ENCODE peak calls at places on chromosomes 16 and 17, in nine cellular contexts. W is endothelial cell of umbilical vein, Q is ovary, R is fibroblast of lung, N is Caco-2, Z is heart right ventricle, M is colonic mucosa, J is ascending aorta, I is prostate gland. H is an unnamed sample. For H3K4me1 and H3K36me3, the result is how much of the 10 kb centered on the place peaks cover.

GRCh38 chr17:65408050-65408449 is 153.4 kb downstream of the AXIN2 start:
- DNase-seq in Z (no peak), W (no peak), R (no peak), J (no peak), M (no peak), N (no peak), Q (no peak), I (no peak), H (no peak)

GRCh38 chr16:82995286-82995926 is 368.6 kb downstream of the CDH13 start:
- DNase-seq in I (no peak), M (peak), Q (no peak), R (no peak), Z (no peak), N (no peak), J (no peak), W (no peak), H (no peak)

GRCh38 chr16:66740010-66740409 is 11.4 kb downstream of the DYNC1LI2 start:
- DNase-seq in N (no peak), J (no peak), I (no peak), Z (no peak), W (peak), Q (no peak), M (peak), R (peak), H (no peak)

GRCh38 chr17:49201481-49201927 is 8.9 kb downstream of the GNGT2 start:
- DNase-seq in W (peak), Z (no peak), R (no peak), Q (no peak), I (no peak), N (no peak), M (no peak), J (no peak), H (no peak)

GRCh38 chr17:40352779-40353394 is 11.7 kb downstream of the GJD3 start:
- DNase-seq in J (no peak), M (no peak), W (no peak), R (no peak), Z (no peak), N (no peak), I (no peak), Q (no peak), H (no peak)

GRCh38 chr17:26818736-26819135 is 475.2 kb upstream of the WSB1 start:
- DNase-seq in W (peak), J (no peak), N (no peak), M (no peak), R (peak), Z (no peak), I (no peak), Q (no peak), H (no peak)

GRCh38 chr17:73191443-73192218 is 1.2 kb upstream of the COG1 start:
- DNase-seq in M (peak), N (peak), Z (peak), W (peak), J (peak), I (peak), R (peak), Q (peak), H (no peak)

GRCh38 chr17:18954321-18954720 is 2.4 kb downstream of the SLC5A10 start:
- DNase-seq in R (no peak), J (no peak), Q (no peak), W (no peak), N (no peak), I (no peak), Z (no peak), M (no peak), H (no peak)

GRCh38 chr16:81889896-81890634 is 111.0 kb downstream of the PLCG2 start:
- DNase-seq in W (peak), J (no peak), I (peak), R (peak), M (peak), Z (no peak), Q (peak), N (peak), H (no peak)

GRCh38 chr17:72597354-72598087 is 476.7 kb downstream of the SOX9 start:
- DNase-seq in Z (no peak), M (no peak), R (no peak), I (no peak), N (no peak), J (no peak), Q (no peak), W (no peak), H (no peak)

GRCh38 chr17:1714488-1714979 is 4.4 kb upstream of the TLCD2 start:
- DNase-seq in M (peak), N (peak), Z (peak), W (peak), J (peak), R (peak), Q (peak), I (peak), H (peak)

GRCh38 chr16:47949276-47949675 is 206.5 kb downstream of the ABCC12 start:
- DNase-seq in N (no peak), W (no peak), M (no peak), I (no peak), J (no peak), Z (no peak), R (no peak), Q (no peak), H (no peak)

GRCh38 chr16:2785101-2785991 is 2.0 kb downstream of the PRSS33 start:
- DNase-seq in N (no peak), J (peak), R (no peak), M (no peak), W (no peak), Q (no peak), I (no peak), Z (no peak), H (no peak)

GRCh38 chr16:28532940-28533647 is 5.7 kb downstream of the NUPR1 start:
- DNase-seq in N (no peak), I (no peak), Q (no peak), R (no peak), M (no peak), J (no peak), Z (no peak), W (no peak), H (no peak)

GRCh38 chr17:48052956-48053757 is 5.0 kb downstream of the NFE2L1 start:
- DNase-seq in W (peak), I (peak), N (no peak), J (peak), Q (peak), Z (peak), R (peak), M (peak), H (no peak)

GRCh38 chr16:70378869-70379493 is 32.3 kb downstream of the DDX19A start:
- DNase-seq in W (no peak), Q (no peak), R (no peak), M (no peak), I (no peak), N (no peak), J (no peak), Z (no peak), H (no peak)

GRCh38 chr17:3798273-3799180 is 2.5 kb downstream of the ITGAE start:
- DNase-seq in I (no peak), N (no peak), W (no peak), Q (peak), M (no peak), R (no peak), Z (no peak), J (no peak), H (no peak)

GRCh38 chr17:79865351-79866210 is 26.3 kb upstream of the CBX4 start:
- DNase-seq in Z (no peak), J (no peak), R (no peak), Q (no peak), N (no peak), W (no peak), M (no peak), I (no peak), H (no peak)

GRCh38 chr16:26550111-26550610 is 516.6 kb upstream of the C16orf82 start:
- DNase-seq in M (no peak), I (no peak), R (no peak), Q (no peak), W (no peak), N (no peak), Z (no peak), J (no peak), H (no peak)

GRCh38 chr16:56013962-56014552 is 138.9 kb upstream of the CES5A start:
- DNase-seq in R (peak), N (peak), M (peak), I (no peak), Z (peak), W (peak), Q (no peak), J (no peak), H (no peak)

GRCh38 chr17:4733073-4733531 is 1.9 kb downstream of the MED11 start:
- DNase-seq in J (no peak), M (no peak), Q (no peak), N (no peak), W (no peak), I (no peak), Z (no peak), R (no peak), H (no peak)

GRCh38 chr16:9489823-9490467 is 398.5 kb downstream of the HAPSTR1 start:
- DNase-seq in M (no peak), R (no peak), W (no peak), I (peak), Z (peak), N (no peak), Q (peak), J (no peak), H (no peak)

GRCh38 chr16:31354394-31355291 is at the start of gene ITGAX:
- DNase-seq in J (peak), Z (no peak), R (peak), Q (no peak), I (no peak), W (peak), N (no peak), M (peak), H (no peak)

GRCh38 chr16:29852654-29853053 is 10.4 kb downstream of the CDIPT start:
- DNase-seq in W (peak), Z (no peak), N (no peak), R (peak), I (no peak), M (no peak), J (no peak), Q (no peak), H (no peak)

GRCh38 chr17:7673239-7673638 is 14.1 kb downstream of the TP53 start:
- DNase-seq in R (peak), I (no peak), M (peak), Z (no peak), N (no peak), J (no peak), W (no peak), Q (no peak), H (no peak)

GRCh38 chr16:46757339-46758050 is 9.4 kb upstream of the MYLK3 start:
- DNase-seq in I (peak), M (no peak), R (no peak), J (no peak), N (no peak), Q (no peak), W (no peak), Z (peak), H (no peak)

GRCh38 chr17:45296003-45296832 is 20.6 kb downstream of the MAP3K14 start:
- DNase-seq in W (peak), I (no peak), N (no peak), M (no peak), J (no peak), Z (no peak), Q (no peak), R (no peak), H (no peak)

GRCh38 chr17:43468746-43469544 is 14.8 kb upstream of the DHX8 start:
- DNase-seq in Q (no peak), R (peak), Z (no peak), W (no peak), J (no peak), N (no peak), I (no peak), M (no peak), H (no peak)

GRCh38 chr16:867421-868385 is 67.2 kb upstream of the GNG13 start:
- DNase-seq in M (no peak), J (no peak), Z (no peak), W (no peak), Q (no peak), R (no peak), I (no peak), N (no peak), H (no peak)

GRCh38 chr16:20136446-20136968 is 62.8 kb upstream of the GPR139 start:
- DNase-seq in W (no peak), I (no peak), Z (no peak), J (no peak), M (no peak), R (no peak), N (no peak), Q (no peak), H (no peak)

DNA sequence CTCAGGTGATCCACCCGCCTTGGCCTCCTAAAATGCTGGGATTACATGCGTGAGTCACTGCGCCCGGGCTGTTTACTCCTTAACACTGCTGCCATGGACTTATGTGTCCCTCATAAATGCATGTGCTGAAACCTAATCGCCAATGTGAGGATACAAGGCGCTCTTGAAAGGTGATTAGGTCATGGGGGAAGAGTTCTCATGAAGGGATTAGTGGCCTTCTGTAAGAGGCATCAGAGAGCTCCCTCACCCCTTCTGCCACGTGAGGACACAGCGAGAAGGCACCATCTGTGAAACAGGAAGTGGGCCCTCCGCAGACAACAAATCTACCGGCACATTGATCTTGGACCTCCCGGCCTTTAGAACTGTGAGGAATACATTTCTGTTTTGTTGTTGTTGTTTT is 19.1 kb downstream of the ITPRIPL2 start:
- DNase-seq in Z (no peak), I (no peak), R (no peak), Q (no peak), M (no peak), W (no peak), J (no peak), N (no peak), H (no peak)
- H3K4me1 ChIP-seq in Z (under half), I (under half), R (under half), Q (under half), M (under half), W (under half), J (under half), N (under half), H (half or more)

DNA sequence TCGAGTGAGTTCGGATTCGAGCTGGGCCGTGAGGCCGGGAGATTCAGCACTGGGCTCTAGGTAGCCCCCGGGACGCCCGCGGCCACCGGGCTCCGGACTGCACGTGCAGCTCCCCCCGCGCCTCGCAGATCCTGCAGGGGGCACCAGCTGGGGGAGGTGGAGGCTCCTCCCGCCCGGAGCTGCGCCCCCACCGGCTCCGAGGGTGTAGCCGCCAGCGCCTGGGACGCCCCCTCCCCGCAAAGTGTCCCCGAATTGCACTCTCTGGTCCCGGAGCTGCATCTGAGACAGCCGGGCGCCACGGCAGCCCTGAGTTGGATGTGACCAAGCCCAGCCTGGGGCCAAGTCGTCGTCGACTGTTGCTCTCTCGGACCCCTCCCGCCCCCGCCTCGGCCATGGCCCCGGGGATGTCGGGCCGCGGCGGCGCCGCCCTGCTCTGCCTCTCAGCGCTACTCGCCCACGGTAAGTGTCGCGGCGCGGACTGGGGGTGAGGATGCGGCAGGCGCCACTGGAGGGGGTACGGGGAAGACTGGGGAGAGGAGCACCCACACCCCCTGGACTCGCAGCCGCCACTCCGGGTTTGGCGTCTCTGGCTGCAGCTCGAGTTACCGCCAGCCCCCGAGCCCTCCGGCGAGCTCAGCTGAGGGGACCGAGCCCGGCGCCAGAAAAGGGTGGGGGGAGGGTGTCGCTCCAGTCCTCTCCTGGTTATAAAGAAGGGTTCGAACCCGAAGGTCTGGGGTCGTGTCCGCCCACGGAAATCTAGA is 1.5 kb downstream of the TMEM132E start:
- DNase-seq in J (no peak), R (no peak), Z (no peak), M (no peak), Q (peak), W (no peak), N (no peak), I (no peak), H (no peak)
- TF ChIP-seq CTCF in J (no peak), R (no peak), Z (peak), M (no peak), Q (no peak), W (no peak), N (no peak), I (no peak), H (no peak)

DNA sequence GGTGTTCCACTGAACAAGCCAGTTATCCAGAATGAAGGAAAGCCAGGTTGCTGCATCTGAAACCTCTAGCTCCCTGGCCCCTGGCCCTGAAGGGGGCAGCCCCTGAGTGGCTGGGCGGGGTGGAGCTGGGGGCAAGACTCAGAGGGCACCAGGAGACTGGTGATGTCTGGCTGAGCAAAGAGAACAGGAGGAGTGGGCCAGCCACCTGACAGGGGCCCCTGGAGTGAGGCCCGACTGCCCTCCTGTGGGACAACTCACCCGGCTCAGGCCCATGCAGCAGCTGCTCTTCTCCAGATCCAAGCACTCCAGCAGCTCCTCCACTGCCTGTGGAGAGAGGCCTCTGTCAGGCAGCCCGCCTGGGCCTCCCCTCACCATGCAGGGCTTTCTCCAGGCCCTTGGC is 60.4 kb downstream of the PIPOX start:
- DNase-seq in Z (no peak), R (no peak), M (no peak), J (no peak), Q (no peak), I (no peak), W (no peak), N (no peak), H (no peak)
- H3K36me3 ChIP-seq in Z (half or more), R (under half), M (under half), J (half or more), Q (under half), I (under half), W (under half), N (under half), H (half or more)

DNA sequence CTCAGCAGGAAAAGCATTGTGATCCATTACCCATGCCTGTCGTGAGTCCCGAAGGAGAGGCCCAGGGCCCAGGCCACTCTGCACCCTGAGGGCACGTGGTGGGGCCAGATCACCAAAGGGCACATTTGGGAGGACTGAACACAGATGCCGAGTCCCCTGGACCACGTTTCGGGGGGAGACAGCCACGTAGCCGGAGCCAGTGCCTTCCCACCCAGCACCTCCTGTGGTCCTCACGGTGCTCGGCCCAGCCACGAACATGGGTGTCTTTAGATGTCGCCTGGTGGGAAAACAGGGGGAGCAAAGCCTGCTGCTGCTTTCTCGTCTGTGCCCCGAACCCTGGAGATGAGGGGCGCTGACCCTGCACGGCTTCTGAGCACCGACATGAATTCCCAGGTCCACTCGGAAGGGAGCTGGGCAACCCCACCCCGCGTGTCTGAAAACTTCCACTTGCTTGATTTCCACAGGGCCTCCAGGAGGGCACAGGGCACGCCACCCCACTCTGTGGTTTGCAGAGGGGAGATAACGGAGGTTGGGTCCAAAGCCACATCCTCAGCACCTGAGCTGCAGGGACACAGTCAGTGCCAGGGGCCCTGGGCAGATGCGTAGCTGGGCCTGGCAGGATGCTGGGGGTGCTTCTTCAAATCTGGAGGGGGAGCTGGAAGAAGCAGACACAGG is 14.4 kb downstream of the CBFA2T3 start:
- DNase-seq in N (no peak), M (no peak), R (no peak), J (no peak), W (no peak), I (no peak), Z (no peak), Q (no peak), H (no peak)
- H3K4me1 ChIP-seq in N (under half), M (under half), R (under half), J (under half), W (under half), I (under half), Z (under half), Q (under half), H (under half)

GRCh38 chr16:85385463-85386331 is 227.4 kb upstream of the GSE1 start:
- DNase-seq in I (no peak), R (no peak), N (no peak), M (no peak), J (no peak), W (no peak), Q (peak), Z (peak), H (no peak)

GRCh38 chr16:85386467-85387170 is 226.5 kb upstream of the GSE1 start:
- DNase-seq in Q (peak), W (no peak), I (no peak), R (no peak), M (peak), Z (peak), N (peak), J (no peak), H (no peak)

GRCh38 chr16:85387171-85387507 is 226.0 kb upstream of the GSE1 start:
- DNase-seq in R (no peak), M (peak), W (no peak), N (peak), J (no peak), I (no peak), Z (peak), Q (peak), H (no peak)

GRCh38 chr16:85383836-85384825 is 229.0 kb upstream of the GSE1 start:
- DNase-seq in I (no peak), Q (no peak), R (no peak), Z (peak), N (no peak), M (no peak), J (no peak), W (no peak), H (no peak)

GRCh38 chr16:85384831-85385462 is 228.2 kb upstream of the GSE1 start:
- DNase-seq in Q (peak), W (no peak), M (peak), J (no peak), I (peak), R (no peak), N (peak), Z (peak), H (no peak)
- TF ChIP-seq CTCF in Q (no peak), W (no peak), M (no peak), J (no peak), I (no peak), R (no peak), N (no peak), Z (no peak), H (no peak)

H was measured in esophagus squamous epithelium.